ENCODE peak calls at places on chromosomes 12 and 14, in seven cellular contexts. M, J, C, E, H, K and Y are unnamed samples.

GRCh38 chr12:95733156-95733825 is 57.3 kb downstream of the NTN4 start:
- DNase-seq in M (no peak), J (no peak), C (no peak), E (no peak), H (no peak), K (no peak), Y (no peak)

GRCh38 chr14:34548472-34548981 is 9.0 kb upstream of the EAPP start:
- DNase-seq in M (peak; percentile 5), J (no peak), C (no peak), E (no peak), H (no peak), K (no peak), Y (no peak)

GRCh38 chr12:105855691-105856405 is 282.9 kb downstream of the NUAK1 start:
- DNase-seq in M (no peak), J (no peak), C (no peak), E (no peak), H (no peak), K (no peak), Y (no peak)

GRCh38 chr14:24074625-24075484 is 3.5 kb downstream of the CPNE6 start:
- DNase-seq in M (no peak), J (no peak), C (no peak), E (no peak), H (no peak), K (no peak), Y (no peak)

GRCh38 chr12:13435535-13435934 is 239.0 kb downstream of the EMP1 start:
- DNase-seq in M (no peak), J (peak; percentile 17), C (no peak), E (no peak), H (no peak), K (no peak), Y (no peak)

GRCh38 chr14:105163040-105163742 is 5.4 kb downstream of the JAG2 start:
- DNase-seq in M (no peak), J (no peak), C (no peak), E (no peak), H (no peak), K (no peak), Y (no peak)

GRCh38 chr12:65446901-65447300 is 168.4 kb downstream of the MSRB3 start:
- DNase-seq in M (no peak), J (no peak), C (no peak), E (no peak), H (no peak), K (no peak), Y (no peak)

GRCh38 chr14:52338282-52338681 is 24.2 kb downstream of the PTGER2 start:
- DNase-seq in M (no peak), J (no peak), C (no peak), E (no peak), H (no peak), K (peak; percentile 10), Y (no peak)

GRCh38 chr14:78240567-78240966 is 70.4 kb downstream of the NRXN3 start:
- DNase-seq in M (no peak), J (no peak), C (no peak), E (no peak), H (no peak), K (no peak), Y (no peak)

GRCh38 chr12:11397366-11397765 is 2.0 kb upstream of the PRB2 start:
- DNase-seq in M (no peak), J (no peak), C (no peak), E (no peak), H (no peak), K (no peak), Y (no peak)

GRCh38 chr14:59305231-59305630 is 116.8 kb downstream of the DAAM1 start:
- DNase-seq in M (no peak), J (no peak), C (no peak), E (no peak), H (no peak), K (no peak), Y (no peak)

GRCh38 chr12:89999699-90000505 is 291.3 kb upstream of the ATP2B1 start:
- DNase-seq in M (no peak), J (no peak), C (no peak), E (no peak), H (no peak), K (no peak), Y (no peak)

GRCh38 chr12:127636881-127637280 is 630.1 kb upstream of the TMEM132C start:
- DNase-seq in M (no peak), J (no peak), C (no peak), E (no peak), H (no peak), K (no peak), Y (no peak)

GRCh38 chr14:57205953-57206352 is 62.8 kb downstream of the EXOC5 start:
- DNase-seq in M (no peak), J (no peak), C (no peak), E (no peak), H (no peak), K (no peak), Y (no peak)

GRCh38 chr12:52063081-52063985 is 6.4 kb upstream of the ATG101 start:
- DNase-seq in M (peak; percentile 21), J (no peak), C (no peak), E (no peak), H (no peak), K (no peak), Y (no peak)
- TF ChIP-seq JUND in M (no peak), J (no peak), C (no peak), E (no peak), H (no peak), K (no peak), Y (no peak)

GRCh38 chr14:67285876-67286452 is 44.7 kb downstream of the PALS1 start:
- DNase-seq in M (peak; percentile 28), J (no peak), C (peak; percentile 29), E (no peak), H (peak; percentile 39), K (peak; percentile 25), Y (peak; percentile 12)
- TF ChIP-seq JUND in M (no peak), J (no peak), C (no peak), E (no peak), H (no peak), K (no peak), Y (no peak)

GRCh38 chr14:93346926-93347721 is at the start of gene COX8C:
- DNase-seq in M (peak; percentile 18), J (no peak), C (no peak), E (no peak), H (no peak), K (no peak), Y (no peak)

GRCh38 chr14:93343266-93343665 is 3.7 kb upstream of the COX8C start:
- DNase-seq in M (no peak), J (no peak), C (no peak), E (no peak), H (no peak), K (no peak), Y (no peak)

GRCh38 chr14:93347850-93348249 is 868 bp downstream of the COX8C start:
- DNase-seq in M (no peak), J (no peak), C (no peak), E (no peak), H (no peak), K (no peak), Y (no peak)

GRCh38 chr14:93348292-93348691 is 1.3 kb downstream of the COX8C start:
- DNase-seq in M (no peak), J (no peak), C (no peak), E (no peak), H (no peak), K (no peak), Y (no peak)

GRCh38 chr14:93343797-93344196 is 3.2 kb upstream of the COX8C start:
- DNase-seq in M (no peak), J (no peak), C (no peak), E (no peak), H (no peak), K (no peak), Y (no peak)
- TF ChIP-seq JUND in M (no peak), J (no peak), C (no peak), E (no peak), H (no peak), K (no peak), Y (no peak)

GRCh38 chr14:81172881-81173280 is 47.9 kb downstream of the GTF2A1 start:
- DNase-seq in M (no peak), J (no peak), C (no peak), E (no peak), H (no peak), K (no peak), Y (no peak)

GRCh38 chr14:81169711-81170103 is 51.1 kb downstream of the GTF2A1 start:
- DNase-seq in M (no peak), J (no peak), C (peak; percentile 32), E (no peak), H (no peak), K (no peak), Y (peak; percentile 17)

GRCh38 chr14:81170829-81171195 is 49.9 kb downstream of the GTF2A1 start:
- DNase-seq in M (no peak), J (no peak), C (no peak), E (no peak), H (no peak), K (no peak), Y (no peak)

GRCh38 chr14:81170104-81170828 is 50.5 kb downstream of the GTF2A1 start:
- DNase-seq in M (peak; percentile 85), J (peak; percentile 43), C (peak; percentile 83), E (peak; percentile 61), H (peak; percentile 75), K (peak; percentile 84), Y (peak; percentile 83)

DNA sequence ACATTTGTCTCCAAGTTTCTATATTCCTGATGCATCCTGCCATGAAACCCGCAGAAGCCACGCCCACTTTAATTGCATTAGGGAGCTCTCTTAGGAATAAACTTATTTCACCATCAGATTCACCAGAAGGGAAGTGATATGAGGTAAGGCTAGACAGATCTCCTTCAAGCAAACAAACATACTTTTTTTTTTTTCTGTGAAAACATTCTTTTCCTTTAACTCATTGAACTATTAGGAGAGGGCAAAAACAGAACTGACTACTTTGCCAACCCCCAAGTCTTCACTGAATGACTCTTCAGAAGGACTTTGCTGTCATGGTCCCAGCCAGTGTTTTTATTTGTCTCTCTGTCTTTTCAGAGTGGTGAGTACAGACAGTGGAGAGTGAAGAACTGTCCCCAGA is 48.4 kb downstream of the GTF2A1 start:
- DNase-seq in M (no peak), J (no peak), C (no peak), E (no peak), H (no peak), K (no peak), Y (no peak)
- TF ChIP-seq JUND in M (no peak), J (no peak), C (no peak), E (no peak), H (no peak), K (no peak), Y (no peak)

GRCh38 chr12:49866859-49867579 is 24.1 kb upstream of the BCDIN3D start:
- DNase-seq in M (peak; percentile 83), J (peak; percentile 54), C (peak; percentile 89), E (no peak), H (peak; percentile 52), K (peak; percentile 43), Y (peak; percentile 85)
- TF ChIP-seq JUND in M (no peak), J (peak; percentile 21), C (no peak), E (no peak), H (no peak), K (no peak), Y (no peak)

GRCh38 chr14:103943673-103944072 is 1.3 kb upstream of the RD3L start:
- DNase-seq in M (peak; percentile 77), J (no peak), C (no peak), E (no peak), H (no peak), K (no peak), Y (no peak)
- TF ChIP-seq JUND in M (peak; percentile 59), J (no peak), C (no peak), E (no peak), H (no peak), K (no peak), Y (no peak)